ENCODE peak calls at places on chromosomes 2 and 18, in seven cellular contexts. U is SW480, J is ureter, N is GM23248, W is astrocyte, I is non-pigmented ciliary epithelial cell, H is C1 segment of cervical spinal cord. Q is an unnamed sample.

GRCh38 chr2:52510432-52510831 is 1257.2 kb upstream of the CHAC2 start:
- DNase-seq in U (no peak), J (no peak), N (no peak), W (peak; percentile 55), I (no peak), H (no peak), Q (no peak)

GRCh38 chr2:217914878-217915277 is 87.9 kb downstream of the TNS1 start:
- DNase-seq in U (no peak), J (no peak), N (no peak), W (no peak), I (no peak), H (no peak), Q (no peak)

GRCh38 chr18:3579701-3580100 is 129.7 kb downstream of the TGIF1 start:
- DNase-seq in U (peak; percentile 58), J (no peak), N (peak; percentile 85), W (peak; percentile 98), I (peak; percentile 97), H (no peak), Q (no peak)

GRCh38 chr2:15780912-15781574 is 159.3 kb upstream of the MYCN start:
- DNase-seq in U (peak; percentile 19), J (no peak), N (no peak), W (no peak), I (no peak), H (no peak), Q (peak; percentile 64)

GRCh38 chr2:26685943-26686839 is 6.3 kb upstream of the KCNK3 start:
- DNase-seq in U (no peak), J (no peak), N (no peak), W (no peak), I (no peak), H (no peak), Q (peak; percentile 50)

GRCh38 chr2:145741161-145741560 is 1221.2 kb upstream of the ZEB2 start:
- DNase-seq in U (no peak), J (no peak), N (no peak), W (no peak), I (no peak), H (no peak), Q (no peak)

GRCh38 chr2:232230557-232230956 is 148.0 kb upstream of the ALPP start:
- DNase-seq in U (no peak), J (no peak), N (peak; percentile 53), W (no peak), I (no peak), H (no peak), Q (no peak)

GRCh38 chr18:28041366-28041765 is 135.6 kb downstream of the CDH2 start:
- DNase-seq in U (no peak), J (no peak), N (peak; percentile 87), W (peak; percentile 83), I (peak; percentile 50), H (no peak), Q (no peak)

GRCh38 chr18:44701227-44701626 is 20.5 kb downstream of the SETBP1 start:
- DNase-seq in U (no peak), J (no peak), N (no peak), W (no peak), I (no peak), H (no peak), Q (no peak)

GRCh38 chr18:8501044-8501443 is 108.2 kb upstream of the RAB12 start:
- DNase-seq in U (no peak), J (no peak), N (no peak), W (no peak), I (no peak), H (no peak), Q (no peak)

GRCh38 chr2:109645412-109646184 is 31.4 kb downstream of the SOWAHC start:
- DNase-seq in U (no peak), J (no peak), N (no peak), W (no peak), I (no peak), H (no peak), Q (no peak)

GRCh38 chr18:25737710-25738251 is 352.6 kb downstream of the SS18 start:
- DNase-seq in U (peak; percentile 95), J (no peak), N (peak; percentile 97), W (peak; percentile 98), I (peak; percentile 93), H (no peak), Q (no peak)

GRCh38 chr18:48829443-48830149 is 121.2 kb downstream of the SMAD7 start:
- DNase-seq in U (no peak), J (peak; percentile 48), N (no peak), W (no peak), I (no peak), H (no peak), Q (no peak)

GRCh38 chr2:240162032-240162431 is 21.6 kb upstream of the OTOS start:
- DNase-seq in U (no peak), J (no peak), N (no peak), W (no peak), I (no peak), H (no peak), Q (peak; percentile 66)

GRCh38 chr2:1259746-1260145 is 153.5 kb upstream of the TPO start:
- DNase-seq in U (no peak), J (no peak), N (no peak), W (no peak), I (no peak), H (no peak), Q (no peak)

GRCh38 chr2:159446817-159447216 is 160.3 kb upstream of the WDSUB1 start:
- DNase-seq in U (no peak), J (no peak), N (no peak), W (no peak), I (no peak), H (no peak), Q (no peak)

GRCh38 chr2:128416366-128416765 is 97.7 kb upstream of the HS6ST1 start:
- DNase-seq in U (no peak), J (peak; percentile 17), N (no peak), W (no peak), I (no peak), H (no peak), Q (peak; percentile 37)

GRCh38 chr2:95275601-95276243 is 1.5 kb downstream of the PROM2 start:
- DNase-seq in U (no peak), J (peak; percentile 67), N (peak; percentile 44), W (peak; percentile 29), I (no peak), H (no peak), Q (peak; percentile 73)

GRCh38 chr2:56743807-56744206 is 560.0 kb downstream of the CCDC85A start:
- DNase-seq in U (no peak), J (no peak), N (no peak), W (no peak), I (no peak), H (no peak), Q (no peak)

GRCh38 chr2:72719416-72719815 is 106.4 kb downstream of the EXOC6B start:
- DNase-seq in U (no peak), J (no peak), N (no peak), W (peak; percentile 47), I (no peak), H (no peak), Q (no peak)

GRCh38 chr2:20496477-20496876 is 49.6 kb downstream of the RHOB start:
- DNase-seq in U (peak; percentile 41), J (no peak), N (no peak), W (no peak), I (no peak), H (no peak), Q (no peak)

GRCh38 chr2:234448506-234449169 is 48.2 kb downstream of the ARL4C start:
- DNase-seq in U (no peak), J (no peak), N (no peak), W (no peak), I (no peak), H (no peak), Q (no peak)

GRCh38 chr2:46489430-46489829 is 10.1 kb downstream of the TMEM247 start:
- DNase-seq in U (no peak), J (no peak), N (peak; percentile 34), W (no peak), I (no peak), H (peak; percentile 33), Q (no peak)

GRCh38 chr18:48663931-48664847 is 125.4 kb downstream of the CTIF start:
- DNase-seq in U (peak; percentile 10), J (peak; percentile 82), N (peak; percentile 66), W (peak; percentile 22), I (no peak), H (peak; percentile 22), Q (peak; percentile 90)

GRCh38 chr2:584863-585823 is 92.1 kb downstream of the TMEM18 start:
- DNase-seq in U (peak; percentile 67), J (no peak), N (no peak), W (no peak), I (no peak), H (no peak), Q (no peak)

GRCh38 chr2:9666306-9666705 is 35.5 kb upstream of the YWHAQ start:
- DNase-seq in U (no peak), J (no peak), N (peak; percentile 59), W (no peak), I (no peak), H (no peak), Q (no peak)

GRCh38 chr2:120669121-120669952 is 66.3 kb upstream of the GLI2 start:
- DNase-seq in U (peak; percentile 99), J (peak; percentile 78), N (peak; percentile 72), W (peak; percentile 54), I (no peak), H (no peak), Q (no peak)

GRCh38 chr2:174588463-174588862 is 9.1 kb downstream of the WIPF1 start:
- DNase-seq in U (no peak), J (no peak), N (peak; percentile 60), W (no peak), I (no peak), H (no peak), Q (no peak)

GRCh38 chr18:48973731-48974130 is 23.0 kb upstream of the SMAD7 start:
- DNase-seq in U (no peak), J (no peak), N (peak; percentile 63), W (no peak), I (no peak), H (no peak), Q (no peak)

Q was measured in posterior vena cava.